ENCODE peak calls at places on chromosomes 11 and 22, in six cellular contexts. O is tibial nerve, D is MM.1S, U is GM23248, L is AG04450, Y is PC-3. F is an unnamed sample.

GRCh38 chr22:39818050-39818449 is 75.5 kb downstream of the ENTHD1 start:
- DNase-seq in L (no peak), U (peak; percentile 68), D (no peak), O (no peak), Y (no peak), F (no peak)

GRCh38 chr11:27600656-27601055 is 94.1 kb upstream of the LIN7C start:
- DNase-seq in U (no peak), Y (no peak), O (no peak), D (no peak), L (no peak), F (no peak)

GRCh38 chr11:93522448-93522847 is 20.7 kb downstream of the SMCO4 start:
- DNase-seq in Y (no peak), L (no peak), O (no peak), U (no peak), D (no peak), F (no peak)

GRCh38 chr11:63888170-63889086 is 28.5 kb downstream of the RCOR2 start:
- DNase-seq in Y (peak; percentile 86), U (peak; percentile 78), D (peak; percentile 88), O (no peak), L (no peak), F (peak; percentile 59)

GRCh38 chr11:119065369-119065768 is 2.2 kb upstream of the VPS11 start:
- DNase-seq in Y (peak; percentile 66), U (peak; percentile 65), O (no peak), D (peak; percentile 53), L (no peak), F (no peak)

GRCh38 chr22:35582861-35583670 is 34.1 kb downstream of the MB start:
- DNase-seq in U (peak; percentile 70), Y (peak; percentile 70), L (no peak), O (no peak), D (peak; percentile 53), F (peak; percentile 41)

GRCh38 chr11:20020716-20021115 is 139.6 kb downstream of the DBX1 start:
- DNase-seq in U (no peak), O (no peak), Y (no peak), D (no peak), L (no peak), F (no peak)

GRCh38 chr11:128055576-128056217 is 531.7 kb downstream of the ETS1 start:
- DNase-seq in D (no peak), U (no peak), O (no peak), L (no peak), Y (no peak), F (no peak)

GRCh38 chr11:118635642-118636041 is 28.2 kb downstream of the PHLDB1 start:
- DNase-seq in Y (no peak), D (no peak), U (no peak), L (no peak), O (no peak), F (no peak)

GRCh38 chr22:32329202-32329645 is 28.4 kb upstream of the RFPL3 start:
- DNase-seq in U (no peak), O (no peak), D (no peak), L (no peak), Y (no peak), F (no peak)

GRCh38 chr11:12518606-12519385 is 141.4 kb downstream of the PARVA start:
- DNase-seq in U (no peak), Y (no peak), D (no peak), L (no peak), O (no peak), F (no peak)

GRCh38 chr11:67275606-67276409 is 9.5 kb downstream of the GRK2 start:
- DNase-seq in L (no peak), O (no peak), U (no peak), D (no peak), Y (no peak), F (no peak)

GRCh38 chr11:72328366-72329224 is 84.6 kb upstream of the PHOX2A start:
- DNase-seq in Y (peak; percentile 25), D (no peak), O (no peak), U (peak; percentile 20), L (no peak), F (no peak)

GRCh38 chr11:74019860-74020259 is 11.0 kb upstream of the UCP3 start:
- DNase-seq in O (no peak), U (peak; percentile 72), D (no peak), Y (no peak), L (no peak), F (no peak)

GRCh38 chr22:47200273-47201051 is 438.0 kb downstream of the TBC1D22A start:
- DNase-seq in U (peak; percentile 14), O (peak; percentile 7), L (no peak), Y (no peak), D (no peak), F (no peak)

GRCh38 chr22:47199949-47200272 is 437.5 kb downstream of the TBC1D22A start:
- DNase-seq in Y (no peak), O (no peak), L (no peak), U (no peak), D (no peak), F (no peak)

GRCh38 chr22:47201996-47202818 is 439.8 kb downstream of the TBC1D22A start:
- DNase-seq in L (no peak), O (peak; percentile 11), D (no peak), Y (no peak), U (no peak), F (no peak)

GRCh38 chr22:47202819-47203553 is 440.5 kb downstream of the TBC1D22A start:
- DNase-seq in D (no peak), L (no peak), O (no peak), U (no peak), Y (no peak), F (no peak)

DNA sequence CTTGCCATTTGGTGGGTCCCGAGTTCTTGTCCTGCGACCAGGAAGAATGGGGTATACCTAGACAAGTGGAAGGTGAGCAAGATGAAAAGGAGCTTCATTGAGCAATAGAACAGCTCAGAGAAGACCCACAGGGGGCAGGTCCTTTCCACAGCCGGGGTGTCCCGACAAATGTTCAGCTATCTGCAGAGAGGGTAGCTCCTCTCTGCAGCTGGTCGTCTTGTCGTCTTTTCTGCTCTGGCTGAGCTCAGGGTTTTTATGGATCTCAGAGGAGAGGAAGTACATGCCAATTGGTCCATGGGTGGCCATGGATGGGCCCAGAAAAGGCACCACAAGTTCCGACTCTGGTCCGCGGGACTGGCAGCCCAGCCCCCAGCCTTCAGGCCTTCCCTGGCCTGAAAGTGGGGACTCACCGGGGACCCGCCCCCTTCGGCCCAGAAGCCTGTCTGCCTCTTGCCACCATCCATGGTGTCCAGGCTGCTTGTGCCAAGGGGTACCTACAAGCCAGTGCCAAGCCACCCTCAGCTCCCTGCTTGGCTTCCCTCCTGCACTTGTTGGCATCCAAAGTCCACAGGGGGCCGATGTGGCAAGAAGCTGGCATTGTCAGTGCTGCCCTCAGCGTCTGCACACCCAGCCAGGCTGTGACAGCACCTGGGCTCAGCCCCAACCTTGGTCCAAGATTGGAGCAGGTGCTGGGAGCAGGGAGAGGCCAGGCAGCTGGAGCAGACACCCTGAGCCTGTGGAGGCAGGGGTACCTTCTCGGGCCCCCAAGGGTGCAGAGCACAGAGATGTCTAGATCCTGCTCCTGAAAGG is 438.9 kb downstream of the TBC1D22A start:
- DNase-seq in O (peak; percentile 5), Y (no peak), D (no peak), L (no peak), U (no peak), F (no peak)
- H3K9me3 ChIP-seq in O (no peaks in the 10 kb centered on the region), Y (no peaks in the 10 kb centered on the region), D (no peaks in the 10 kb centered on the region), L (no peaks in the 10 kb centered on the region), U (no peaks in the 10 kb centered on the region), F (no peaks in the 10 kb centered on the region)

GRCh38 chr22:47940211-47940610 is 1177.8 kb downstream of the TBC1D22A start:
- DNase-seq in D (no peak), U (no peak), L (no peak), Y (no peak), O (no peak), F (no peak)
- H3K9me3 ChIP-seq in D (no peaks in the 10 kb centered on the region), U (no peaks in the 10 kb centered on the region), L (peaks cover 48% of the 10 kb centered on the region), Y (no peaks in the 10 kb centered on the region), O (no peaks in the 10 kb centered on the region), F (no peaks in the 10 kb centered on the region)

GRCh38 chr22:49324527-49325491 is 502.9 kb downstream of the BRD1 start:
- DNase-seq in U (no peak), D (no peak), Y (no peak), L (no peak), O (no peak), F (no peak)
- H3K9me3 ChIP-seq in U (no peaks in the 10 kb centered on the region), D (no peaks in the 10 kb centered on the region), Y (no peaks in the 10 kb centered on the region), L (peaks cover 90% of the 10 kb centered on the region), O (no peaks in the 10 kb centered on the region), F (no peaks in the 10 kb centered on the region)

GRCh38 chr11:97072420-97072819 is 682.6 kb downstream of the JRKL start:
- DNase-seq in O (no peak), Y (no peak), U (no peak), D (no peak), L (no peak), F (no peak)
- H3K9me3 ChIP-seq in O (no peaks in the 10 kb centered on the region), Y (peaks cover 20% of the 10 kb centered on the region), U (no peaks in the 10 kb centered on the region), D (no peaks in the 10 kb centered on the region), L (peaks cover 19% of the 10 kb centered on the region), F (no peaks in the 10 kb centered on the region)

DNA sequence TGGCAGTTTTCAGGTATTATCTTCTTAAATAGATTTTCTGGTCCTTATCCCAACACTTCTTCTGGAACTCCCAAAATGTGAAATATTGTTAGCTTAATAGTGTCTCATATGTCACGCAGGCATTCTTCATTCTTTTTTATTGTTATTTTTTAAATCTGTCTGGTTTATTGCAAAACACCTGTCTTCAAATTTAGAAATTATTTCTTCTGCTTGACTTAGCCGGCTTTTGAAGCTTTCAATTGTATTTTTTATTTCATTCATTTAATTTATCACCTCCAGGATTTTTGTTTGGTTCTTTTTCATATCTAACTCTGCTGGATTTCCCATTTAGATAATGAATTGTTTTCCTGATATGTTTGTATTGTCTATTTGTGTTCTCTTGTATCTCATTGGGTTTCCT is 49.9 kb downstream of the KCNQ1OT1 start:
- DNase-seq in D (no peak), Y (no peak), L (no peak), O (no peak), U (no peak), F (no peak)
- H3K9me3 ChIP-seq in D (no peaks in the 10 kb centered on the region), Y (peaks cover 19% of the 10 kb centered on the region), L (peaks cover 60% of the 10 kb centered on the region), O (no peaks in the 10 kb centered on the region), U (peaks cover 4% of the 10 kb centered on the region), F (peaks cover 8% of the 10 kb centered on the region)

DNA sequence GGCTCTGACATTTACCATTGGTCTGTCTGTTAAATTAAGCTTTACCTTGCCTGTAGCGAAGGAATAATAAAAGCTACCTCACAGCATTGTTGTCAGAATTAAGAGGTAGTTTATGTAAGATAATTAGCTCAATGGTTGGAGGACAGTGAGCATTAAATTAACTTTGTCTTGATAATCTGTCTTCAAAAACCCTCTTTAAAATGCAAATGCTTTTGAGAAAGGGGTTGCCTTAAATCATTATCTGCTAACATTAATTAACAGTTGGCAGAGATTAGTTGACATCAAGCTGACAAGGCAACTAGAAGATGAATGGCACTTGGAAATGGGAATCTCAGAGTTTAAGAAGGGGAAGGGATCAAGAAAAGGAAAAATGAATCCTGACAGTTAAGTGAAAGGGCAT is 761.1 kb upstream of the ARHGAP42 start:
- DNase-seq in O (no peak), U (no peak), D (no peak), Y (no peak), L (no peak), F (no peak)
- H3K9me3 ChIP-seq in O (no peaks in the 10 kb centered on the region), U (no peaks in the 10 kb centered on the region), D (no peaks in the 10 kb centered on the region), Y (no peaks in the 10 kb centered on the region), L (peaks cover 8% of the 10 kb centered on the region), F (no peaks in the 10 kb centered on the region)

GRCh38 chr22:48245119-48245485 is 1482.7 kb downstream of the TBC1D22A start:
- DNase-seq in D (no peak), Y (no peak), L (no peak), O (no peak), U (no peak), F (no peak)
- H3K9me3 ChIP-seq in D (no peaks in the 10 kb centered on the region), Y (no peaks in the 10 kb centered on the region), L (peaks cover 86% of the 10 kb centered on the region), O (no peaks in the 10 kb centered on the region), U (no peaks in the 10 kb centered on the region), F (no peaks in the 10 kb centered on the region)

GRCh38 chr22:45491841-45492240 is 10.8 kb upstream of the FBLN1 start:
- DNase-seq in U (no peak), O (no peak), L (no peak), D (no peak), Y (no peak), F (no peak)
- H3K9me3 ChIP-seq in U (no peaks in the 10 kb centered on the region), O (no peaks in the 10 kb centered on the region), L (peaks cover 12% of the 10 kb centered on the region), D (no peaks in the 10 kb centered on the region), Y (peaks cover 3% of the 10 kb centered on the region), F (no peaks in the 10 kb centered on the region)

GRCh38 chr22:21996175-21996574 is 13.6 kb upstream of the TOP3B start:
- DNase-seq in Y (no peak), U (no peak), D (no peak), O (no peak), L (no peak), F (no peak)
- H3K9me3 ChIP-seq in Y (no peaks in the 10 kb centered on the region), U (no peaks in the 10 kb centered on the region), D (no peaks in the 10 kb centered on the region), O (no peaks in the 10 kb centered on the region), L (no peaks in the 10 kb centered on the region), F (no peaks in the 10 kb centered on the region)